ENCODE peak calls at places on chromosomes 6 and 20, in four cellular contexts. L is ovary, X is GM23248, T is M059J. N is an unnamed sample.
A peak's percentile ranks its signal among the peaks of the same experiment; 100 is the strongest.

GRCh38 chr6:105795913-105796517 is 290.1 kb upstream of the PRDM1 start:
- DNase-seq in L (no peak), X (peak; percentile 36), T (peak; percentile 72), N (peak; percentile 52)

GRCh38 chr6:71079707-71080106 is 122.8 kb upstream of the B3GAT2 start:
- DNase-seq in L (no peak), X (peak; percentile 55), T (peak; percentile 70), N (no peak)

GRCh38 chr6:127459231-127459641 is at the start of gene KIAA0408:
- DNase-seq in L (peak; percentile 70), X (peak; percentile 67), T (peak; percentile 49), N (no peak)

GRCh38 chr6:83053678-83054077 is 12.0 kb downstream of the UBE3D start:
- DNase-seq in L (no peak), X (no peak), T (no peak), N (no peak)

GRCh38 chr6:140806431-140806830 is 1326.3 kb upstream of the GJE1 start:
- DNase-seq in L (no peak), X (no peak), T (peak; percentile 48), N (no peak)

GRCh38 chr6:52566853-52567279 is 10.0 kb downstream of the TRAM2 start:
- DNase-seq in L (no peak), X (peak; percentile 96), T (peak; percentile 100), N (no peak)

GRCh38 chr6:157323114-157323923 is at the start of gene TMEM242:
- DNase-seq in L (peak; percentile 85), X (peak; percentile 94), T (peak; percentile 93), N (peak; percentile 89)

GRCh38 chr6:77105091-77105490 is 358.2 kb downstream of the HTR1B start:
- DNase-seq in L (no peak), X (no peak), T (no peak), N (no peak)

GRCh38 chr6:41062056-41062455 is 9.1 kb downstream of the APOBEC2 start:
- DNase-seq in L (no peak), X (no peak), T (no peak), N (no peak)

GRCh38 chr6:132813173-132813856 is 1.1 kb upstream of the RPS12 start:
- DNase-seq in L (peak; percentile 34), X (peak; percentile 82), T (peak; percentile 69), N (peak; percentile 24)

GRCh38 chr6:154751020-154751800 is 18.0 kb downstream of the SCAF8 start:
- DNase-seq in L (no peak), X (no peak), T (no peak), N (no peak)

GRCh38 chr20:53040678-53041674 is 68.8 kb downstream of the TSHZ2 start:
- DNase-seq in L (peak; percentile 45), X (peak; percentile 69), T (peak; percentile 85), N (no peak)

GRCh38 chr20:63695419-63696310 is 787 bp upstream of the TNFRSF6B start:
- DNase-seq in L (no peak), X (no peak), T (peak; percentile 7), N (no peak)

GRCh38 chr20:42442728-42443127 is 747.0 kb downstream of the PTPRT start:
- DNase-seq in L (no peak), X (no peak), T (no peak), N (no peak)

GRCh38 chr6:168373389-168373788 is 53.8 kb upstream of the DACT2 start:
- DNase-seq in L (no peak), X (no peak), T (no peak), N (no peak)

GRCh38 chr20:15818651-15819071 is 754.6 kb downstream of the KIF16B start:
- DNase-seq in L (no peak), X (no peak), T (peak; percentile 37), N (no peak)

GRCh38 chr20:8331740-8332412 is 199.8 kb downstream of the PLCB1 start:
- DNase-seq in L (peak; percentile 9), X (peak; percentile 71), T (peak; percentile 22), N (no peak)

GRCh38 chr6:11389977-11390376 is 147.6 kb upstream of the TMEM170B start:
- DNase-seq in L (no peak), X (no peak), T (peak; percentile 99), N (no peak)

GRCh38 chr20:31673943-31674463 is 36.3 kb downstream of the COX4I2 start:
- DNase-seq in L (no peak), X (no peak), T (no peak), N (no peak)

GRCh38 chr6:150987371-150987828 is 121.9 kb downstream of the MTHFD1L start:
- DNase-seq in L (no peak), X (no peak), T (no peak), N (no peak)

GRCh38 chr6:14724546-14724945 is 521.3 kb upstream of the JARID2 start:
- DNase-seq in L (no peak), X (no peak), T (no peak), N (no peak)

GRCh38 chr6:41504526-41505021 is 41.6 kb upstream of the FOXP4 start:
- DNase-seq in L (peak; percentile 38), X (peak; percentile 16), T (peak; percentile 53), N (no peak)

GRCh38 chr6:74936886-74937285 is 269.0 kb downstream of the COL12A1 start:
- DNase-seq in L (no peak), X (peak; percentile 82), T (peak; percentile 78), N (no peak)

N was measured in LoVo.